ENCODE peak calls at places on chromosomes 12 and 14, in ten cellular contexts. One of them, this sample, is unnamed.

GRCh38 chr14:39880106-39880695 is 448.0 kb upstream of the FBXO33 start:
- DNase-seq in A673: no peak
- DNase-seq in OCI-LY7: no peak
- DNase-seq in naive thymus-derived CD4-positive, alpha-beta T cell: no peak
- DNase-seq in CD8-positive, alpha-beta T cell: no peak
- DNase-seq in CD8-positive, alpha-beta memory T cell: no peak
- DNase-seq in A549: no peak
- DNase-seq in body of pancreas: no peak
- DNase-seq in adrenal gland: no peak
- DNase-seq in right lobe of liver: no peak
- DNase-seq in this sample: no peak

GRCh38 chr12:32025906-32026305 is 66.7 kb downstream of the RESF1 start:
- DNase-seq in A673: no peak
- DNase-seq in OCI-LY7: peak; percentile 82
- DNase-seq in naive thymus-derived CD4-positive, alpha-beta T cell: peak; percentile 7
- DNase-seq in CD8-positive, alpha-beta T cell: peak; percentile 2
- DNase-seq in CD8-positive, alpha-beta memory T cell: peak; percentile 56
- DNase-seq in A549: no peak
- DNase-seq in body of pancreas: no peak
- DNase-seq in adrenal gland: no peak
- DNase-seq in right lobe of liver: no peak
- DNase-seq in this sample: no peak

GRCh38 chr14:93954900-93955891 is 21.2 kb downstream of the ASB2 start:
- DNase-seq in A673: no peak
- DNase-seq in OCI-LY7: peak; percentile 79
- DNase-seq in naive thymus-derived CD4-positive, alpha-beta T cell: peak; percentile 24
- DNase-seq in CD8-positive, alpha-beta T cell: peak; percentile 18
- DNase-seq in CD8-positive, alpha-beta memory T cell: peak; percentile 82
- DNase-seq in A549: no peak
- DNase-seq in body of pancreas: no peak
- DNase-seq in adrenal gland: peak; percentile 32
- DNase-seq in right lobe of liver: no peak
- DNase-seq in this sample: peak; percentile 79

GRCh38 chr14:49928010-49928409 is 35.1 kb downstream of the ARF6 start:
- DNase-seq in A673: no peak
- DNase-seq in OCI-LY7: no peak
- DNase-seq in naive thymus-derived CD4-positive, alpha-beta T cell: no peak
- DNase-seq in CD8-positive, alpha-beta T cell: no peak
- DNase-seq in CD8-positive, alpha-beta memory T cell: no peak
- DNase-seq in A549: no peak
- DNase-seq in body of pancreas: no peak
- DNase-seq in adrenal gland: no peak
- DNase-seq in right lobe of liver: no peak
- DNase-seq in this sample: no peak

GRCh38 chr14:90418053-90418452 is 21.2 kb downstream of the CALM1 start:
- DNase-seq in A673: no peak
- DNase-seq in OCI-LY7: no peak
- DNase-seq in naive thymus-derived CD4-positive, alpha-beta T cell: no peak
- DNase-seq in CD8-positive, alpha-beta T cell: no peak
- DNase-seq in CD8-positive, alpha-beta memory T cell: no peak
- DNase-seq in A549: no peak
- DNase-seq in body of pancreas: no peak
- DNase-seq in adrenal gland: no peak
- DNase-seq in right lobe of liver: no peak
- DNase-seq in this sample: no peak

GRCh38 chr12:38507839-38508238 is 191.3 kb downstream of the ALG10B start:
- DNase-seq in A673: no peak
- DNase-seq in OCI-LY7: no peak
- DNase-seq in naive thymus-derived CD4-positive, alpha-beta T cell: no peak
- DNase-seq in CD8-positive, alpha-beta T cell: no peak
- DNase-seq in CD8-positive, alpha-beta memory T cell: no peak
- DNase-seq in A549: no peak
- DNase-seq in body of pancreas: no peak
- DNase-seq in adrenal gland: no peak
- DNase-seq in right lobe of liver: no peak
- DNase-seq in this sample: no peak

GRCh38 chr12:45305904-45306303 is 90.0 kb downstream of the ANO6 start:
- DNase-seq in A673: no peak
- DNase-seq in OCI-LY7: no peak
- DNase-seq in naive thymus-derived CD4-positive, alpha-beta T cell: no peak
- DNase-seq in CD8-positive, alpha-beta T cell: no peak
- DNase-seq in CD8-positive, alpha-beta memory T cell: no peak
- DNase-seq in A549: no peak
- DNase-seq in body of pancreas: no peak
- DNase-seq in adrenal gland: no peak
- DNase-seq in right lobe of liver: peak; percentile 68
- DNase-seq in this sample: no peak

GRCh38 chr14:64970776-64971451 is 1.2 kb downstream of the RAB15 start:
- DNase-seq in A673: no peak
- DNase-seq in OCI-LY7: no peak
- DNase-seq in naive thymus-derived CD4-positive, alpha-beta T cell: no peak
- DNase-seq in CD8-positive, alpha-beta T cell: no peak
- DNase-seq in CD8-positive, alpha-beta memory T cell: peak; percentile 32
- DNase-seq in A549: peak; percentile 46
- DNase-seq in body of pancreas: no peak
- DNase-seq in adrenal gland: no peak
- DNase-seq in right lobe of liver: no peak
- DNase-seq in this sample: peak; percentile 58

GRCh38 chr14:33676135-33676566 is 274.7 kb downstream of the EGLN3 start:
- DNase-seq in A673: peak; percentile 74
- DNase-seq in OCI-LY7: no peak
- DNase-seq in naive thymus-derived CD4-positive, alpha-beta T cell: no peak
- DNase-seq in CD8-positive, alpha-beta T cell: no peak
- DNase-seq in CD8-positive, alpha-beta memory T cell: no peak
- DNase-seq in A549: peak; percentile 37
- DNase-seq in body of pancreas: peak; percentile 13
- DNase-seq in adrenal gland: no peak
- DNase-seq in right lobe of liver: peak; percentile 45
- DNase-seq in this sample: no peak

GRCh38 chr14:69484444-69485113 is at the start of gene PLEKHD1:
- DNase-seq in A673: no peak
- DNase-seq in OCI-LY7: no peak
- DNase-seq in naive thymus-derived CD4-positive, alpha-beta T cell: no peak
- DNase-seq in CD8-positive, alpha-beta T cell: no peak
- DNase-seq in CD8-positive, alpha-beta memory T cell: no peak
- DNase-seq in A549: no peak
- DNase-seq in body of pancreas: no peak
- DNase-seq in adrenal gland: no peak
- DNase-seq in right lobe of liver: no peak
- DNase-seq in this sample: peak; percentile 85

GRCh38 chr12:92292016-92292415 is 146.4 kb upstream of the BTG1 start:
- DNase-seq in A673: no peak
- DNase-seq in OCI-LY7: no peak
- DNase-seq in naive thymus-derived CD4-positive, alpha-beta T cell: no peak
- DNase-seq in CD8-positive, alpha-beta T cell: no peak
- DNase-seq in CD8-positive, alpha-beta memory T cell: no peak
- DNase-seq in A549: no peak
- DNase-seq in body of pancreas: no peak
- DNase-seq in adrenal gland: no peak
- DNase-seq in right lobe of liver: no peak
- DNase-seq in this sample: no peak

GRCh38 chr14:90275820-90276219 is 19.5 kb downstream of the PSMC1 start:
- DNase-seq in A673: no peak
- DNase-seq in OCI-LY7: no peak
- DNase-seq in naive thymus-derived CD4-positive, alpha-beta T cell: no peak
- DNase-seq in CD8-positive, alpha-beta T cell: no peak
- DNase-seq in CD8-positive, alpha-beta memory T cell: peak; percentile 31
- DNase-seq in A549: no peak
- DNase-seq in body of pancreas: no peak
- DNase-seq in adrenal gland: no peak
- DNase-seq in right lobe of liver: peak; percentile 42
- DNase-seq in this sample: no peak

GRCh38 chr14:71693373-71693772 is 238.9 kb upstream of the RGS6 start:
- DNase-seq in A673: peak; percentile 90
- DNase-seq in OCI-LY7: peak; percentile 15
- DNase-seq in naive thymus-derived CD4-positive, alpha-beta T cell: no peak
- DNase-seq in CD8-positive, alpha-beta T cell: no peak
- DNase-seq in CD8-positive, alpha-beta memory T cell: no peak
- DNase-seq in A549: no peak
- DNase-seq in body of pancreas: no peak
- DNase-seq in adrenal gland: no peak
- DNase-seq in right lobe of liver: no peak
- DNase-seq in this sample: no peak

GRCh38 chr12:112087851-112088250 is 20.7 kb downstream of the NAA25 start:
- DNase-seq in A673: no peak
- DNase-seq in OCI-LY7: no peak
- DNase-seq in naive thymus-derived CD4-positive, alpha-beta T cell: no peak
- DNase-seq in CD8-positive, alpha-beta T cell: no peak
- DNase-seq in CD8-positive, alpha-beta memory T cell: no peak
- DNase-seq in A549: no peak
- DNase-seq in body of pancreas: no peak
- DNase-seq in adrenal gland: no peak
- DNase-seq in right lobe of liver: no peak
- DNase-seq in this sample: no peak

GRCh38 chr12:121795029-121795977 is 1.8 kb upstream of the RHOF start:
- DNase-seq in A673: peak; percentile 87
- DNase-seq in OCI-LY7: peak; percentile 83
- DNase-seq in naive thymus-derived CD4-positive, alpha-beta T cell: peak; percentile 83
- DNase-seq in CD8-positive, alpha-beta T cell: peak; percentile 75
- DNase-seq in CD8-positive, alpha-beta memory T cell: peak; percentile 87
- DNase-seq in A549: peak; percentile 90
- DNase-seq in body of pancreas: peak; percentile 89
- DNase-seq in adrenal gland: peak; percentile 86
- DNase-seq in right lobe of liver: peak; percentile 92
- DNase-seq in this sample: peak; percentile 93

GRCh38 chr12:8032242-8033152 is at the start of gene FOXJ2:
- DNase-seq in A673: peak; percentile 80
- DNase-seq in OCI-LY7: peak; percentile 66
- DNase-seq in naive thymus-derived CD4-positive, alpha-beta T cell: peak; percentile 71
- DNase-seq in CD8-positive, alpha-beta T cell: peak; percentile 70
- DNase-seq in CD8-positive, alpha-beta memory T cell: peak; percentile 85
- DNase-seq in A549: peak; percentile 68
- DNase-seq in body of pancreas: peak; percentile 85
- DNase-seq in adrenal gland: peak; percentile 78
- DNase-seq in right lobe of liver: peak; percentile 88
- DNase-seq in this sample: peak; percentile 93
- H3K4me1 ChIP-seq in A673: peaks cover 19% of the 10 kb centered on the region
- H3K4me1 ChIP-seq in OCI-LY7: peaks cover 39% of the 10 kb centered on the region
- H3K4me1 ChIP-seq in naive thymus-derived CD4-positive, alpha-beta T cell: peaks cover 41% of the 10 kb centered on the region
- H3K4me1 ChIP-seq in CD8-positive, alpha-beta T cell: peaks cover 47% of the 10 kb centered on the region
- H3K4me1 ChIP-seq in CD8-positive, alpha-beta memory T cell: peaks cover 58% of the 10 kb centered on the region
- H3K4me1 ChIP-seq in A549: peaks cover 25% of the 10 kb centered on the region
- H3K4me1 ChIP-seq in body of pancreas: peaks cover 49% of the 10 kb centered on the region
- H3K4me1 ChIP-seq in adrenal gland: peaks cover 47% of the 10 kb centered on the region
- H3K4me1 ChIP-seq in right lobe of liver: peaks cover 37% of the 10 kb centered on the region
- H3K4me1 ChIP-seq in this sample: peaks cover 48% of the 10 kb centered on the region

GRCh38 chr14:96582641-96582980 is 80.4 kb downstream of the PAPOLA start:
- DNase-seq in A673: no peak
- DNase-seq in OCI-LY7: no peak
- DNase-seq in naive thymus-derived CD4-positive, alpha-beta T cell: no peak
- DNase-seq in CD8-positive, alpha-beta T cell: no peak
- DNase-seq in CD8-positive, alpha-beta memory T cell: no peak
- DNase-seq in A549: no peak
- DNase-seq in body of pancreas: no peak
- DNase-seq in adrenal gland: no peak
- DNase-seq in right lobe of liver: no peak
- DNase-seq in this sample: no peak
- H3K4me1 ChIP-seq in A673: peaks cover 17% of the 10 kb centered on the region
- H3K4me1 ChIP-seq in OCI-LY7: no peaks in the 10 kb centered on the region
- H3K4me1 ChIP-seq in naive thymus-derived CD4-positive, alpha-beta T cell: no peaks in the 10 kb centered on the region
- H3K4me1 ChIP-seq in CD8-positive, alpha-beta T cell: no peaks in the 10 kb centered on the region
- H3K4me1 ChIP-seq in CD8-positive, alpha-beta memory T cell: no peaks in the 10 kb centered on the region
- H3K4me1 ChIP-seq in A549: no peaks in the 10 kb centered on the region
- H3K4me1 ChIP-seq in body of pancreas: no peaks in the 10 kb centered on the region
- H3K4me1 ChIP-seq in adrenal gland: no peaks in the 10 kb centered on the region
- H3K4me1 ChIP-seq in right lobe of liver: no peaks in the 10 kb centered on the region
- H3K4me1 ChIP-seq in this sample: no peaks in the 10 kb centered on the region

GRCh38 chr14:77123381-77124344 is 17.9 kb downstream of the ZDHHC22 start:
- DNase-seq in A673: no peak
- DNase-seq in OCI-LY7: peak; percentile 65
- DNase-seq in naive thymus-derived CD4-positive, alpha-beta T cell: no peak
- DNase-seq in CD8-positive, alpha-beta T cell: no peak
- DNase-seq in CD8-positive, alpha-beta memory T cell: no peak
- DNase-seq in A549: no peak
- DNase-seq in body of pancreas: peak; percentile 98
- DNase-seq in adrenal gland: peak; percentile 65
- DNase-seq in right lobe of liver: peak; percentile 85
- DNase-seq in this sample: peak; percentile 85

GRCh38 chr14:77122555-77123125 is 19.0 kb downstream of the ZDHHC22 start:
- DNase-seq in A673: no peak
- DNase-seq in OCI-LY7: peak; percentile 83
- DNase-seq in naive thymus-derived CD4-positive, alpha-beta T cell: no peak
- DNase-seq in CD8-positive, alpha-beta T cell: no peak
- DNase-seq in CD8-positive, alpha-beta memory T cell: no peak
- DNase-seq in A549: no peak
- DNase-seq in body of pancreas: no peak
- DNase-seq in adrenal gland: peak; percentile 38
- DNase-seq in right lobe of liver: no peak
- DNase-seq in this sample: no peak

GRCh38 chr14:77116194-77116817 is 18.2 kb downstream of the CIPC start:
- DNase-seq in A673: no peak
- DNase-seq in OCI-LY7: no peak
- DNase-seq in naive thymus-derived CD4-positive, alpha-beta T cell: no peak
- DNase-seq in CD8-positive, alpha-beta T cell: no peak
- DNase-seq in CD8-positive, alpha-beta memory T cell: no peak
- DNase-seq in A549: no peak
- DNase-seq in body of pancreas: no peak
- DNase-seq in adrenal gland: no peak
- DNase-seq in right lobe of liver: no peak
- DNase-seq in this sample: no peak

GRCh38 chr14:77120771-77121743 is 20.5 kb downstream of the ZDHHC22 start:
- DNase-seq in A673: no peak
- DNase-seq in OCI-LY7: peak; percentile 95
- DNase-seq in naive thymus-derived CD4-positive, alpha-beta T cell: no peak
- DNase-seq in CD8-positive, alpha-beta T cell: no peak
- DNase-seq in CD8-positive, alpha-beta memory T cell: peak; percentile 79
- DNase-seq in A549: no peak
- DNase-seq in body of pancreas: no peak
- DNase-seq in adrenal gland: peak; percentile 50
- DNase-seq in right lobe of liver: peak; percentile 11
- DNase-seq in this sample: no peak

DNA sequence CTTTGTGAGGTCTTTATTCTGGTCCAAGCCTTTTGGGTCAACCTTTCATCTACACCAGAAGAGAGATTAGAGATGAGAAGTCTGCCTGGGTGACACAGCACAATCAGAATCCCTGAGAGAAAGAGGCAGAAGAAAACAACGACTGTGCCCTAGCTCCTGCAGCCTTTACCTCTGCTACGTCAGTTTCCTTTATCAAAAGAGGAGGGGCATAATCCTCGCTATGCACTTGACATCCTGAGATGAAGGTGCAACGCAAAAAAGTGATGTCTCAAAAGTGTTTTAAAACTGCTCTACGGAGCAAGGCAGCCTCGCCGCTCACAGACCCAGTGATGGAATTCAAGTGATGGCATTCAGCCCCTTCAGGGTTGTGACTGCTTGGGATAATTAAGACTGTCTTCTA is 21.7 kb downstream of the ZDHHC22 start:
- DNase-seq in A673: no peak
- DNase-seq in OCI-LY7: peak; percentile 51
- DNase-seq in naive thymus-derived CD4-positive, alpha-beta T cell: no peak
- DNase-seq in CD8-positive, alpha-beta T cell: no peak
- DNase-seq in CD8-positive, alpha-beta memory T cell: no peak
- DNase-seq in A549: no peak
- DNase-seq in body of pancreas: no peak
- DNase-seq in adrenal gland: no peak
- DNase-seq in right lobe of liver: no peak
- DNase-seq in this sample: no peak
- H3K4me1 ChIP-seq in A673: peaks cover 8% of the 10 kb centered on the region
- H3K4me1 ChIP-seq in OCI-LY7: peaks cover 59% of the 10 kb centered on the region
- H3K4me1 ChIP-seq in naive thymus-derived CD4-positive, alpha-beta T cell: peaks cover 44% of the 10 kb centered on the region
- H3K4me1 ChIP-seq in CD8-positive, alpha-beta T cell: peaks cover 18% of the 10 kb centered on the region
- H3K4me1 ChIP-seq in CD8-positive, alpha-beta memory T cell: peaks cover 36% of the 10 kb centered on the region
- H3K4me1 ChIP-seq in A549: peaks cover 12% of the 10 kb centered on the region
- H3K4me1 ChIP-seq in body of pancreas: peaks cover 24% of the 10 kb centered on the region
- H3K4me1 ChIP-seq in adrenal gland: peaks cover 41% of the 10 kb centered on the region
- H3K4me1 ChIP-seq in right lobe of liver: peaks cover 15% of the 10 kb centered on the region
- H3K4me1 ChIP-seq in this sample: peaks cover 8% of the 10 kb centered on the region

GRCh38 chr12:57823131-57823907 is 4.8 kb upstream of the AVIL start:
- DNase-seq in A673: no peak
- DNase-seq in OCI-LY7: no peak
- DNase-seq in naive thymus-derived CD4-positive, alpha-beta T cell: no peak
- DNase-seq in CD8-positive, alpha-beta T cell: no peak
- DNase-seq in CD8-positive, alpha-beta memory T cell: no peak
- DNase-seq in A549: no peak
- DNase-seq in body of pancreas: no peak
- DNase-seq in adrenal gland: no peak
- DNase-seq in right lobe of liver: no peak
- DNase-seq in this sample: no peak
- H3K4me1 ChIP-seq in A673: no peaks in the 10 kb centered on the region
- H3K4me1 ChIP-seq in OCI-LY7: no peaks in the 10 kb centered on the region
- H3K4me1 ChIP-seq in naive thymus-derived CD4-positive, alpha-beta T cell: no peaks in the 10 kb centered on the region
- H3K4me1 ChIP-seq in CD8-positive, alpha-beta T cell: no peaks in the 10 kb centered on the region
- H3K4me1 ChIP-seq in CD8-positive, alpha-beta memory T cell: no peaks in the 10 kb centered on the region
- H3K4me1 ChIP-seq in A549: no peaks in the 10 kb centered on the region
- H3K4me1 ChIP-seq in body of pancreas: no peaks in the 10 kb centered on the region
- H3K4me1 ChIP-seq in adrenal gland: peaks cover 6% of the 10 kb centered on the region
- H3K4me1 ChIP-seq in right lobe of liver: peaks cover 18% of the 10 kb centered on the region
- H3K4me1 ChIP-seq in this sample: peaks cover 8% of the 10 kb centered on the region